ENCODE peak calls at places on chromosomes 16 and 17, in eight cellular contexts. F, X, B, Z, M, T, A and W are unnamed samples.

GRCh38 chr16:27445502-27446175 is 43.7 kb downstream of the IL21R start:
- DNase-seq in T (no peak), M (no peak), B (no peak), A (peak; percentile 12), F (no peak), X (no peak), Z (no peak), W (no peak)

GRCh38 chr17:2905269-2905668 is 109.0 kb downstream of the RAP1GAP2 start:
- DNase-seq in F (no peak), Z (no peak), B (no peak), X (no peak), A (no peak), M (no peak), T (peak; percentile 83), W (no peak)

GRCh38 chr17:35171834-35172233 is 22.4 kb downstream of the SLC35G3 start:
- DNase-seq in Z (no peak), F (no peak), T (no peak), M (no peak), A (no peak), X (peak; percentile 37), B (no peak), W (no peak)

GRCh38 chr17:61064087-61064951 is 335.3 kb upstream of the TBX2 start:
- DNase-seq in M (no peak), X (no peak), Z (no peak), A (no peak), B (no peak), F (no peak), T (no peak), W (no peak)

GRCh38 chr16:30139895-30140481 is 17.0 kb upstream of the MAPK3 start:
- DNase-seq in A (no peak), M (no peak), F (no peak), T (no peak), Z (no peak), X (no peak), B (peak; percentile 41), W (no peak)

GRCh38 chr17:68318103-68318991 is 27.1 kb downstream of the ARSG start:
- DNase-seq in F (no peak), B (no peak), M (no peak), A (no peak), Z (no peak), T (no peak), X (peak; percentile 87), W (no peak)

GRCh38 chr16:85028638-85029412 is 1.2 kb downstream of the KIAA0513 start:
- DNase-seq in F (peak; percentile 79), Z (peak; percentile 61), B (no peak), A (peak; percentile 66), M (no peak), T (peak; percentile 53), X (peak; percentile 47), W (peak; percentile 53)

GRCh38 chr16:70478912-70479341 is 24.5 kb downstream of the FCSK start:
- DNase-seq in X (no peak), A (peak; percentile 74), M (no peak), F (no peak), Z (no peak), T (no peak), B (no peak), W (peak; percentile 35)

GRCh38 chr17:76682306-76682705 is 28.5 kb downstream of the MXRA7 start:
- DNase-seq in B (no peak), M (no peak), F (no peak), X (no peak), A (no peak), Z (no peak), T (peak; percentile 79), W (no peak)

GRCh38 chr16:5020551-5020950 is 13.2 kb downstream of the NAGPA start:
- DNase-seq in M (no peak), A (no peak), T (no peak), F (no peak), B (no peak), Z (no peak), X (no peak), W (no peak)

GRCh38 chr16:3170440-3171180 is 17.4 kb upstream of the OR1F1 start:
- DNase-seq in T (no peak), B (no peak), M (no peak), F (peak; percentile 42), X (no peak), Z (no peak), A (peak; percentile 69), W (no peak)

GRCh38 chr17:77581480-77581879 is 377.0 kb upstream of the TNRC6C start:
- DNase-seq in A (peak; percentile 10), M (no peak), T (no peak), Z (no peak), F (no peak), B (no peak), X (peak; percentile 55), W (no peak)

GRCh38 chr16:46719528-46719927 is 28.6 kb downstream of the MYLK3 start:
- DNase-seq in X (no peak), M (no peak), T (no peak), Z (no peak), F (no peak), A (no peak), B (no peak), W (no peak)

GRCh38 chr16:83458612-83459011 is 349.2 kb upstream of the HSBP1 start:
- DNase-seq in F (no peak), X (peak; percentile 67), M (no peak), T (no peak), B (no peak), A (no peak), Z (no peak), W (no peak)

GRCh38 chr17:61449707-61450640 is 2.2 kb upstream of the TBX4 start:
- DNase-seq in B (no peak), A (no peak), M (no peak), Z (no peak), X (no peak), F (no peak), T (no peak), W (peak; percentile 8)

GRCh38 chr16:8581923-8582580 is 8.3 kb downstream of the TMEM114 start:
- DNase-seq in F (no peak), A (no peak), T (peak; percentile 48), Z (no peak), M (no peak), B (no peak), X (peak; percentile 1), W (no peak)

GRCh38 chr17:16927641-16928321 is 44.1 kb downstream of the TNFRSF13B start:
- DNase-seq in A (peak; percentile 35), Z (no peak), X (no peak), T (no peak), B (no peak), M (no peak), F (no peak), W (no peak)

GRCh38 chr17:78031435-78031834 is 72.9 kb downstream of the TNRC6C start:
- DNase-seq in A (no peak), B (no peak), Z (no peak), T (no peak), X (no peak), F (no peak), M (no peak), W (no peak)

GRCh38 chr17:16491703-16492612 is at the start of gene LRRC75A:
- DNase-seq in Z (peak; percentile 13), B (peak; percentile 49), T (peak; percentile 57), X (peak; percentile 53), F (peak; percentile 72), M (no peak), A (peak; percentile 90), W (peak; percentile 86)

GRCh38 chr16:67364610-67365256 is 28.6 kb downstream of the TPPP3 start:
- DNase-seq in T (no peak), A (no peak), X (no peak), M (no peak), F (no peak), Z (no peak), B (no peak), W (no peak)

GRCh38 chr17:21210411-21211076 is 3.4 kb downstream of the TMEM11 start:
- DNase-seq in Z (no peak), M (no peak), F (no peak), A (no peak), B (no peak), T (no peak), X (no peak), W (no peak)

GRCh38 chr16:24863582-24864437 is 18.0 kb downstream of the SLC5A11 start:
- DNase-seq in X (no peak), A (no peak), M (no peak), B (no peak), F (no peak), Z (no peak), T (no peak), W (no peak)

GRCh38 chr17:50570516-50570915 is 10.0 kb downstream of the CACNA1G start:
- DNase-seq in X (no peak), T (no peak), A (no peak), F (no peak), Z (no peak), B (no peak), M (no peak), W (no peak)

GRCh38 chr17:68491381-68491849 is 20.8 kb upstream of the PRKAR1A start:
- DNase-seq in T (no peak), A (no peak), F (no peak), M (no peak), Z (no peak), B (no peak), X (no peak), W (no peak)

GRCh38 chr16:4093495-4094137 is 22.6 kb downstream of the ADCY9 start:
- DNase-seq in Z (no peak), A (no peak), B (no peak), M (no peak), F (no peak), T (peak; percentile 70), X (no peak), W (no peak)

GRCh38 chr17:81928497-81929252 is 1.1 kb upstream of the MAFG start:
- DNase-seq in A (peak; percentile 72), B (no peak), Z (no peak), T (no peak), X (peak; percentile 32), F (no peak), M (peak; percentile 60), W (no peak)

GRCh38 chr17:2025220-2025621 is at the start of gene RTN4RL1:
- DNase-seq in M (no peak), B (peak; percentile 76), F (peak; percentile 63), X (peak; percentile 76), Z (no peak), A (peak; percentile 90), T (peak; percentile 86), W (peak; percentile 77)

GRCh38 chr17:64974750-64975317 is 55.6 kb upstream of the LRRC37A3 start:
- DNase-seq in X (no peak), F (no peak), B (no peak), M (no peak), Z (no peak), T (no peak), A (no peak), W (no peak)

GRCh38 chr16:7938175-7938574 is 605.5 kb downstream of the RBFOX1 start:
- DNase-seq in Z (no peak), X (no peak), F (no peak), M (no peak), T (no peak), B (no peak), A (no peak), W (no peak)

GRCh38 chr16:66367968-66368891 is 1.7 kb downstream of the CDH5 start:
- DNase-seq in A (peak; percentile 76), T (peak; percentile 64), Z (no peak), F (no peak), M (no peak), X (no peak), B (no peak), W (no peak)

GRCh38 chr17:2375406-2375805 is 25.5 kb downstream of the MNT start:
- DNase-seq in A (no peak), M (no peak), T (no peak), X (no peak), B (no peak), Z (no peak), F (no peak), W (no peak)

GRCh38 chr17:42780816-42781638 is 617 bp downstream of the WNK4 start:
- DNase-seq in M (no peak), A (peak; percentile 69), B (no peak), Z (no peak), X (no peak), T (no peak), F (no peak), W (no peak)

GRCh38 chr17:75639771-75640555 is 6.7 kb downstream of the SMIM5 start:
- DNase-seq in A (peak; percentile 61), Z (no peak), F (no peak), M (no peak), T (no peak), B (peak; percentile 67), X (no peak), W (no peak)

GRCh38 chr16:71338193-71338592 is 20.3 kb upstream of the CALB2 start:
- DNase-seq in B (no peak), M (no peak), F (no peak), X (peak; percentile 13), A (no peak), Z (no peak), T (no peak), W (no peak)